ENCODE peak calls at places on chromosome 17, in eight cellular contexts. K is thoracic aorta; C is DMS153; G is NCI-H1436; J is stimulated activated CD4-positive, alpha-beta T cell treated with anti-CD3 and anti-CD28 coated beads, Interleukin-15, amount 100 ng/mL, for 24 hours; B is heart right ventricle; H is AML-193; E is sigmoid colon. I is an unnamed sample.

GRCh38 chr17:77872199-77872598 is 86.3 kb upstream of the TNRC6C start:
- DNase-seq in K (no peak), C (no peak), G (no peak), J (no peak), B (no peak), H (no peak), E (no peak), I (no peak)

GRCh38 chr17:34721326-34721725 is 141.9 kb downstream of the TMEM132E start:
- DNase-seq in K (no peak), C (peak; percentile 36), G (no peak), J (no peak), B (no peak), H (no peak), E (no peak), I (no peak)

GRCh38 chr17:43584666-43585102 is 38.5 kb upstream of the ETV4 start:
- DNase-seq in K (no peak), C (no peak), G (no peak), J (no peak), B (no peak), H (no peak), E (no peak), I (no peak)

GRCh38 chr17:76894842-76895241 is 26.6 kb downstream of the MGAT5B start:
- DNase-seq in K (no peak), C (no peak), G (no peak), J (no peak), B (no peak), H (no peak), E (no peak), I (no peak)

GRCh38 chr17:48429638-48430586 is at the start of gene SKAP1:
- DNase-seq in K (no peak), C (peak; percentile 18), G (no peak), J (peak; percentile 78), B (no peak), H (no peak), E (no peak), I (peak; percentile 67)

GRCh38 chr17:16171613-16172012 is 43.7 kb downstream of the NCOR1 start:
- DNase-seq in K (no peak), C (peak; percentile 1), G (no peak), J (no peak), B (no peak), H (no peak), E (no peak), I (no peak)

GRCh38 chr17:81869221-81870154 is 1.6 kb downstream of the ARHGDIA start:
- DNase-seq in K (no peak), C (no peak), G (no peak), J (peak; percentile 64), B (peak; percentile 24), H (no peak), E (peak; percentile 73), I (peak; percentile 85)

GRCh38 chr17:11558681-11559234 is 39.5 kb upstream of the DNAH9 start:
- DNase-seq in K (no peak), C (no peak), G (no peak), J (no peak), B (no peak), H (no peak), E (no peak), I (no peak)

GRCh38 chr17:80738020-80738380 is 193.4 kb downstream of the RPTOR start:
- DNase-seq in K (no peak), C (no peak), G (no peak), J (no peak), B (no peak), H (no peak), E (no peak), I (no peak)

GRCh38 chr17:43326490-43327275 is 72.1 kb upstream of the ARL4D start:
- DNase-seq in K (no peak), C (no peak), G (no peak), J (no peak), B (no peak), H (no peak), E (no peak), I (no peak)

GRCh38 chr17:59964455-59965328 is at the start of gene RNFT1:
- DNase-seq in K (peak; percentile 67), C (peak; percentile 52), G (peak; percentile 92), J (peak; percentile 96), B (peak; percentile 92), H (peak; percentile 84), E (peak; percentile 94), I (peak; percentile 97)

GRCh38 chr17:77089118-77089477 is 51.7 kb upstream of the SEC14L1 start:
- DNase-seq in K (no peak), C (no peak), G (no peak), J (peak; percentile 21), B (no peak), H (no peak), E (no peak), I (no peak)

GRCh38 chr17:72177738-72178137 is 56.9 kb downstream of the SOX9 start:
- DNase-seq in K (no peak), C (no peak), G (no peak), J (no peak), B (no peak), H (no peak), E (no peak), I (no peak)

GRCh38 chr17:17367931-17368330 is 64.8 kb downstream of the NT5M start:
- DNase-seq in K (no peak), C (no peak), G (no peak), J (no peak), B (no peak), H (no peak), E (no peak), I (no peak)

GRCh38 chr17:76726231-76726765 is at the start of gene JMJD6:
- DNase-seq in K (peak; percentile 85), C (peak; percentile 97), G (peak; percentile 99), J (peak; percentile 97), B (peak; percentile 97), H (peak; percentile 99), E (peak; percentile 99), I (peak; percentile 99)

GRCh38 chr17:4230142-4230541 is 33.6 kb downstream of the ANKFY1 start:
- DNase-seq in K (peak; percentile 18), C (no peak), G (no peak), J (no peak), B (peak; percentile 58), H (no peak), E (peak; percentile 91), I (no peak)

GRCh38 chr17:72136692-72137550 is 16.1 kb downstream of the SOX9 start:
- DNase-seq in K (no peak), C (no peak), G (no peak), J (no peak), B (no peak), H (no peak), E (no peak), I (no peak)

GRCh38 chr17:38453951-38454421 is 25.7 kb downstream of the ARHGAP23 start:
- DNase-seq in K (no peak), C (no peak), G (no peak), J (peak; percentile 14), B (peak; percentile 57), H (no peak), E (no peak), I (no peak)

I was measured in posterior vena cava.